ENCODE peak calls at places on chromosome 4, in four cellular contexts. One of them, this sample, is unnamed.

GRCh38 chr4:7828926-7829325 is 110.7 kb downstream of the AFAP1 start:
- DNase-seq in CD8-positive, alpha-beta T cell: no peak
- DNase-seq in stomach: no peak
- DNase-seq in adrenal gland: no peak
- DNase-seq in this sample: no peak

GRCh38 chr4:185671041-185671440 is 135.7 kb upstream of the PDLIM3 start:
- DNase-seq in CD8-positive, alpha-beta T cell: no peak
- DNase-seq in stomach: no peak
- DNase-seq in adrenal gland: no peak
- DNase-seq in this sample: no peak

GRCh38 chr4:6296026-6296425 is 26.4 kb downstream of the WFS1 start:
- DNase-seq in CD8-positive, alpha-beta T cell: no peak
- DNase-seq in stomach: no peak
- DNase-seq in adrenal gland: no peak
- DNase-seq in this sample: no peak

GRCh38 chr4:48173055-48173991 is 39.3 kb upstream of the TXK start:
- DNase-seq in CD8-positive, alpha-beta T cell: no peak
- DNase-seq in stomach: no peak
- DNase-seq in adrenal gland: peak
- DNase-seq in this sample: no peak

GRCh38 chr4:102318105-102318504 is 27.2 kb downstream of the SLC39A8 start:
- DNase-seq in CD8-positive, alpha-beta T cell: no peak
- DNase-seq in stomach: no peak
- DNase-seq in adrenal gland: no peak
- DNase-seq in this sample: no peak

GRCh38 chr4:39365931-39366771 is at the start of gene RFC1:
- DNase-seq in CD8-positive, alpha-beta T cell: peak
- DNase-seq in stomach: peak
- DNase-seq in adrenal gland: peak
- DNase-seq in this sample: peak

GRCh38 chr4:151766691-151767090 is 5.9 kb upstream of the GATB start:
- DNase-seq in CD8-positive, alpha-beta T cell: no peak
- DNase-seq in stomach: no peak
- DNase-seq in adrenal gland: no peak
- DNase-seq in this sample: no peak

GRCh38 chr4:37455301-37456062 is 210.9 kb downstream of the NWD2 start:
- DNase-seq in CD8-positive, alpha-beta T cell: no peak
- DNase-seq in stomach: peak
- DNase-seq in adrenal gland: no peak
- DNase-seq in this sample: peak

GRCh38 chr4:133969202-133969873 is 232.3 kb downstream of the PABPC4L start:
- DNase-seq in CD8-positive, alpha-beta T cell: no peak
- DNase-seq in stomach: no peak
- DNase-seq in adrenal gland: no peak
- DNase-seq in this sample: no peak

GRCh38 chr4:6454112-6454910 is 18.1 kb downstream of the PPP2R2C start:
- DNase-seq in CD8-positive, alpha-beta T cell: no peak
- DNase-seq in stomach: no peak
- DNase-seq in adrenal gland: no peak
- DNase-seq in this sample: no peak

GRCh38 chr4:80306255-80306654 is 29.3 kb upstream of the CFAP299 start:
- DNase-seq in CD8-positive, alpha-beta T cell: no peak
- DNase-seq in stomach: no peak
- DNase-seq in adrenal gland: no peak
- DNase-seq in this sample: no peak

GRCh38 chr4:80307183-80307735 is 28.3 kb upstream of the CFAP299 start:
- DNase-seq in CD8-positive, alpha-beta T cell: no peak
- DNase-seq in stomach: no peak
- DNase-seq in adrenal gland: no peak
- DNase-seq in this sample: no peak

GRCh38 chr4:80307774-80308465 is 27.6 kb upstream of the CFAP299 start:
- DNase-seq in CD8-positive, alpha-beta T cell: no peak
- DNase-seq in stomach: no peak
- DNase-seq in adrenal gland: no peak
- DNase-seq in this sample: no peak

GRCh38 chr4:80309301-80310004 is 26.1 kb upstream of the CFAP299 start:
- DNase-seq in CD8-positive, alpha-beta T cell: no peak
- DNase-seq in stomach: no peak
- DNase-seq in adrenal gland: no peak
- DNase-seq in this sample: no peak

DNA sequence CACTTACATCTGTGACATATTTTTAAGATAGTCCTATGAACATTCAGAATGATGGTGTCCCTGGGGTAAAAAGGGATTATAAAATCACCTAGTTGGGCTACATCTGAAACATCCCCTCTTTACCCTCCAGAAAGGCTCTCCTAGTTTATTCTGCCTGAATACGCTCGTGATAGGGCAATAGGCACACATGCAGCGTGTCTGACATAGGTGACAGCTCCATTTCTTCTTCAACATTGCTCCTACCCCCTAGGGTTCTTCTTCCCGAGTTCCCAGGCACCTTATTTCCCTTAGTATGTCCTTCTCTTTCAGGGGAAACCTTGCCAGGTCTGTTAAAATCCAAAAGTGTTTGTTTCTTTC is 27.1 kb upstream of the CFAP299 start:
- DNase-seq in CD8-positive, alpha-beta T cell: no peak
- DNase-seq in stomach: no peak
- DNase-seq in adrenal gland: no peak
- DNase-seq in this sample: no peak
- H3K4me3 ChIP-seq in CD8-positive, alpha-beta T cell: no peak
- H3K4me3 ChIP-seq in stomach: no peak
- H3K4me3 ChIP-seq in adrenal gland: no peak
- H3K4me3 ChIP-seq in this sample: no peak

GRCh38 chr4:40409835-40410234 is 74.7 kb downstream of the CHRNA9 start:
- DNase-seq in CD8-positive, alpha-beta T cell: no peak
- DNase-seq in stomach: no peak
- DNase-seq in adrenal gland: no peak
- DNase-seq in this sample: no peak

GRCh38 chr4:40414673-40415072 is 79.5 kb downstream of the CHRNA9 start:
- DNase-seq in CD8-positive, alpha-beta T cell: no peak
- DNase-seq in stomach: no peak
- DNase-seq in adrenal gland: no peak
- DNase-seq in this sample: no peak

GRCh38 chr4:40418430-40419230 is 83.5 kb downstream of the CHRNA9 start:
- DNase-seq in CD8-positive, alpha-beta T cell: no peak
- DNase-seq in stomach: no peak
- DNase-seq in adrenal gland: no peak
- DNase-seq in this sample: no peak

GRCh38 chr4:40417941-40418340 is 82.8 kb downstream of the CHRNA9 start:
- DNase-seq in CD8-positive, alpha-beta T cell: no peak
- DNase-seq in stomach: no peak
- DNase-seq in adrenal gland: no peak
- DNase-seq in this sample: no peak

DNA sequence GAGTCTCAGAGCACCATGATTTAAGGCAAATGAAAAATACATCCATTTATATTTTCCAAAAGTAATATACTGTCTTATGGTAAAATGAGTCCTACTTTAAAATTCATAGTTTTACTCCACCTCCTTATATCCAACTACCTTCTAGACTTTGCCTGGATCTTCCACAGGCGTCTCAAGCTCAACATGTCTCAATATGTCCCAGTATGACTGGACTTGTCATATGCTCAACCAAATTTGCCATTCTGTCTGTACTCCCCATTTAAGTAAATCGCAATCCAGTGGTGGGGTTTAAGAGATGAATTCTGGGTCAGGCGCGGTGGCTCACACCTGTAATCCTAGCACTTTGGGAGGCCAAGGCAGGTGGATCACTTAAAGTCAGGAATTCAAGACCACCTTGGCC is 78.3 kb downstream of the CHRNA9 start:
- DNase-seq in CD8-positive, alpha-beta T cell: no peak
- DNase-seq in stomach: no peak
- DNase-seq in adrenal gland: no peak
- DNase-seq in this sample: no peak
- H3K4me3 ChIP-seq in CD8-positive, alpha-beta T cell: no peak
- H3K4me3 ChIP-seq in stomach: no peak
- H3K4me3 ChIP-seq in adrenal gland: no peak
- H3K4me3 ChIP-seq in this sample: no peak

GRCh38 chr4:168484626-168485025 is 4.3 kb upstream of the DDX60L start:
- DNase-seq in CD8-positive, alpha-beta T cell: no peak
- DNase-seq in stomach: no peak
- DNase-seq in adrenal gland: no peak
- DNase-seq in this sample: no peak

GRCh38 chr4:168478868-168479267 is 1.4 kb downstream of the DDX60L start:
- DNase-seq in CD8-positive, alpha-beta T cell: no peak
- DNase-seq in stomach: no peak
- DNase-seq in adrenal gland: no peak
- DNase-seq in this sample: no peak

GRCh38 chr4:168485511-168485910 is 5.2 kb upstream of the DDX60L start:
- DNase-seq in CD8-positive, alpha-beta T cell: no peak
- DNase-seq in stomach: no peak
- DNase-seq in adrenal gland: no peak
- DNase-seq in this sample: no peak

GRCh38 chr4:168483786-168484185 is 3.5 kb upstream of the DDX60L start:
- DNase-seq in CD8-positive, alpha-beta T cell: no peak
- DNase-seq in stomach: no peak
- DNase-seq in adrenal gland: no peak
- DNase-seq in this sample: no peak

GRCh38 chr4:168480991-168481588 is 798 bp upstream of the DDX60L start:
- DNase-seq in CD8-positive, alpha-beta T cell: peak
- DNase-seq in stomach: no peak
- DNase-seq in adrenal gland: peak
- DNase-seq in this sample: peak
- H3K4me3 ChIP-seq in CD8-positive, alpha-beta T cell: peak
- H3K4me3 ChIP-seq in stomach: peak
- H3K4me3 ChIP-seq in adrenal gland: peak
- H3K4me3 ChIP-seq in this sample: peak

DNA sequence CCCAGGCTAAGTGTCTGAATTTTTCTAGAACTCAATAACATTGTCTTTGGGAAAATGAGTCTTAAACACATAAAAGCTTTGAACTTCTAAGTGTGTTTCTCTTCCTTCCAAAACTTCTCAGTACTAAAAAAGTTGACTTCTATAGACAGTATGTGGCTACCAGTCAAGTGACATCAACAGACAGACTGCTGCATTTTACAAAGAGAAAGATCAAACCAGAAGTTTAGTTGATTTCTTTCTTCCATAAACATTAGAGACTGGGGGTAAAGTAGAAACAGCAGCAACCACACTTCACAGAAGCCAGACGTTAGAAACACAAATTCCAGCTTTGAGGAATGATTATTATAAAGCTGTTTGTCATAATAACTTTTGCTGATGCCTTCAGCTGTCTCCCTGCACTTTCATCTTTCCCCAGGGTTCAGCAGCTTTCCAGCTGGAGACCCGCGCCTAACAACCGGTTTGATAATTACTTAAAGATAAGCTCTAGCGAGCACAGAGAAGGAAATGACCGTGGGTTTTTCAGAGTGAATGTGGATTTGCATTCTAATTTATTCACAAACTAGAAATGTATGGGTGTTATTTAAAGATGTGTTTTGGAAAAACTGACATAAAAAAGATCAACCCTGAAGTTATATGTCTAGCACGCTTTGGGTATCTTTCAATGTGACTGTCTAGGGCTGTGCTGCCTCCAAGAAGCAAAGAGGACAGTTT is 15.2 kb upstream of the ENAM start:
- DNase-seq in CD8-positive, alpha-beta T cell: no peak
- DNase-seq in stomach: no peak
- DNase-seq in adrenal gland: no peak
- DNase-seq in this sample: no peak
- H3K4me3 ChIP-seq in CD8-positive, alpha-beta T cell: no peak
- H3K4me3 ChIP-seq in stomach: peak
- H3K4me3 ChIP-seq in adrenal gland: no peak
- H3K4me3 ChIP-seq in this sample: no peak